ENCODE peak calls at places on chromosomes 5 and 9, in nine cellular contexts. One of them, this sample, is unnamed.

GRCh38 chr5:14628346-14628745 is 36.2 kb upstream of the OTULIN start:
- DNase-seq in NCI-H2029 treated with DMSO at 0.1 percent for 48 hours: no peak
- DNase-seq in AG04450: peak; percentile 27
- DNase-seq in pancreas: no peak
- DNase-seq in stimulated activated naive CD8-positive, alpha-beta T cell treated with anti-CD3 and anti-CD28 coated beads, Interleukin-15, amount 100 ng/mL, for 72 hours: peak; percentile 22
- DNase-seq in tibial nerve: no peak
- DNase-seq in H4: peak; percentile 43
- DNase-seq in A549: peak; percentile 20
- DNase-seq in T-helper 2 cell: no peak
- DNase-seq in this sample: no peak

GRCh38 chr5:107670927-107671741 is at the start of gene EFNA5:
- DNase-seq in pancreas: peak; percentile 24
- DNase-seq in stimulated activated naive CD8-positive, alpha-beta T cell treated with anti-CD3 and anti-CD28 coated beads, Interleukin-15, amount 100 ng/mL, for 72 hours: peak; percentile 32
- DNase-seq in NCI-H2029 treated with DMSO at 0.1 percent for 48 hours: peak; percentile 50
- DNase-seq in A549: peak; percentile 17
- DNase-seq in tibial nerve: no peak
- DNase-seq in T-helper 2 cell: no peak
- DNase-seq in AG04450: no peak
- DNase-seq in H4: peak; percentile 39
- DNase-seq in this sample: peak; percentile 31

GRCh38 chr5:105817906-105818305 is 1852.8 kb downstream of the EFNA5 start:
- DNase-seq in NCI-H2029 treated with DMSO at 0.1 percent for 48 hours: no peak
- DNase-seq in tibial nerve: no peak
- DNase-seq in H4: no peak
- DNase-seq in AG04450: no peak
- DNase-seq in stimulated activated naive CD8-positive, alpha-beta T cell treated with anti-CD3 and anti-CD28 coated beads, Interleukin-15, amount 100 ng/mL, for 72 hours: no peak
- DNase-seq in pancreas: no peak
- DNase-seq in T-helper 2 cell: no peak
- DNase-seq in A549: no peak
- DNase-seq in this sample: no peak

GRCh38 chr5:72427016-72427415 is 80.2 kb downstream of the ZNF366 start:
- DNase-seq in tibial nerve: no peak
- DNase-seq in AG04450: no peak
- DNase-seq in NCI-H2029 treated with DMSO at 0.1 percent for 48 hours: no peak
- DNase-seq in stimulated activated naive CD8-positive, alpha-beta T cell treated with anti-CD3 and anti-CD28 coated beads, Interleukin-15, amount 100 ng/mL, for 72 hours: no peak
- DNase-seq in T-helper 2 cell: no peak
- DNase-seq in pancreas: no peak
- DNase-seq in A549: no peak
- DNase-seq in H4: no peak
- DNase-seq in this sample: no peak

GRCh38 chr5:74543162-74543995 is 97.1 kb downstream of the ENC1 start:
- DNase-seq in pancreas: peak; percentile 28
- DNase-seq in AG04450: no peak
- DNase-seq in NCI-H2029 treated with DMSO at 0.1 percent for 48 hours: no peak
- DNase-seq in tibial nerve: no peak
- DNase-seq in T-helper 2 cell: no peak
- DNase-seq in stimulated activated naive CD8-positive, alpha-beta T cell treated with anti-CD3 and anti-CD28 coated beads, Interleukin-15, amount 100 ng/mL, for 72 hours: no peak
- DNase-seq in A549: peak; percentile 81
- DNase-seq in H4: peak; percentile 80
- DNase-seq in this sample: no peak

GRCh38 chr5:133757396-133757795 is 145.1 kb upstream of the FSTL4 start:
- DNase-seq in stimulated activated naive CD8-positive, alpha-beta T cell treated with anti-CD3 and anti-CD28 coated beads, Interleukin-15, amount 100 ng/mL, for 72 hours: no peak
- DNase-seq in T-helper 2 cell: no peak
- DNase-seq in pancreas: no peak
- DNase-seq in H4: no peak
- DNase-seq in tibial nerve: no peak
- DNase-seq in AG04450: no peak
- DNase-seq in NCI-H2029 treated with DMSO at 0.1 percent for 48 hours: no peak
- DNase-seq in A549: no peak
- DNase-seq in this sample: no peak

GRCh38 chr5:67353500-67353931 is 156.9 kb upstream of the CD180 start:
- DNase-seq in AG04450: no peak
- DNase-seq in A549: no peak
- DNase-seq in H4: peak; percentile 77
- DNase-seq in T-helper 2 cell: no peak
- DNase-seq in tibial nerve: no peak
- DNase-seq in stimulated activated naive CD8-positive, alpha-beta T cell treated with anti-CD3 and anti-CD28 coated beads, Interleukin-15, amount 100 ng/mL, for 72 hours: no peak
- DNase-seq in pancreas: no peak
- DNase-seq in NCI-H2029 treated with DMSO at 0.1 percent for 48 hours: peak; percentile 20
- DNase-seq in this sample: no peak

GRCh38 chr9:130756460-130757152 is 63.0 kb downstream of the EXOSC2 start:
- DNase-seq in tibial nerve: no peak
- DNase-seq in stimulated activated naive CD8-positive, alpha-beta T cell treated with anti-CD3 and anti-CD28 coated beads, Interleukin-15, amount 100 ng/mL, for 72 hours: no peak
- DNase-seq in H4: no peak
- DNase-seq in A549: no peak
- DNase-seq in T-helper 2 cell: no peak
- DNase-seq in pancreas: no peak
- DNase-seq in NCI-H2029 treated with DMSO at 0.1 percent for 48 hours: no peak
- DNase-seq in AG04450: no peak
- DNase-seq in this sample: no peak

GRCh38 chr5:52283221-52283620 is 504.5 kb upstream of the ITGA1 start:
- DNase-seq in H4: peak; percentile 4
- DNase-seq in AG04450: no peak
- DNase-seq in stimulated activated naive CD8-positive, alpha-beta T cell treated with anti-CD3 and anti-CD28 coated beads, Interleukin-15, amount 100 ng/mL, for 72 hours: no peak
- DNase-seq in T-helper 2 cell: no peak
- DNase-seq in tibial nerve: no peak
- DNase-seq in pancreas: peak; percentile 76
- DNase-seq in NCI-H2029 treated with DMSO at 0.1 percent for 48 hours: no peak
- DNase-seq in A549: no peak
- DNase-seq in this sample: no peak

GRCh38 chr9:114098660-114099522 is at the start of gene KIF12:
- DNase-seq in H4: no peak
- DNase-seq in A549: peak; percentile 70
- DNase-seq in pancreas: peak; percentile 91
- DNase-seq in tibial nerve: no peak
- DNase-seq in T-helper 2 cell: no peak
- DNase-seq in NCI-H2029 treated with DMSO at 0.1 percent for 48 hours: peak; percentile 9
- DNase-seq in AG04450: no peak
- DNase-seq in stimulated activated naive CD8-positive, alpha-beta T cell treated with anti-CD3 and anti-CD28 coated beads, Interleukin-15, amount 100 ng/mL, for 72 hours: no peak
- DNase-seq in this sample: no peak

GRCh38 chr9:33288828-33289483 is 1.4 kb upstream of the NFX1 start:
- DNase-seq in AG04450: no peak
- DNase-seq in A549: no peak
- DNase-seq in pancreas: no peak
- DNase-seq in stimulated activated naive CD8-positive, alpha-beta T cell treated with anti-CD3 and anti-CD28 coated beads, Interleukin-15, amount 100 ng/mL, for 72 hours: no peak
- DNase-seq in tibial nerve: no peak
- DNase-seq in H4: no peak
- DNase-seq in T-helper 2 cell: no peak
- DNase-seq in NCI-H2029 treated with DMSO at 0.1 percent for 48 hours: no peak
- DNase-seq in this sample: no peak

GRCh38 chr5:113195726-113196125 is 219.1 kb downstream of the DCP2 start:
- DNase-seq in stimulated activated naive CD8-positive, alpha-beta T cell treated with anti-CD3 and anti-CD28 coated beads, Interleukin-15, amount 100 ng/mL, for 72 hours: no peak
- DNase-seq in H4: no peak
- DNase-seq in NCI-H2029 treated with DMSO at 0.1 percent for 48 hours: no peak
- DNase-seq in T-helper 2 cell: no peak
- DNase-seq in tibial nerve: no peak
- DNase-seq in A549: no peak
- DNase-seq in AG04450: no peak
- DNase-seq in pancreas: no peak
- DNase-seq in this sample: no peak

GRCh38 chr9:84002344-84002743 is 21.7 kb downstream of the RMI1 start:
- DNase-seq in stimulated activated naive CD8-positive, alpha-beta T cell treated with anti-CD3 and anti-CD28 coated beads, Interleukin-15, amount 100 ng/mL, for 72 hours: no peak
- DNase-seq in A549: no peak
- DNase-seq in pancreas: no peak
- DNase-seq in T-helper 2 cell: no peak
- DNase-seq in tibial nerve: no peak
- DNase-seq in H4: peak; percentile 11
- DNase-seq in NCI-H2029 treated with DMSO at 0.1 percent for 48 hours: no peak
- DNase-seq in AG04450: no peak
- DNase-seq in this sample: no peak

GRCh38 chr9:96085536-96086143 is 210.1 kb downstream of the ERCC6L2 start:
- DNase-seq in T-helper 2 cell: no peak
- DNase-seq in A549: no peak
- DNase-seq in pancreas: no peak
- DNase-seq in AG04450: no peak
- DNase-seq in H4: no peak
- DNase-seq in stimulated activated naive CD8-positive, alpha-beta T cell treated with anti-CD3 and anti-CD28 coated beads, Interleukin-15, amount 100 ng/mL, for 72 hours: no peak
- DNase-seq in tibial nerve: no peak
- DNase-seq in NCI-H2029 treated with DMSO at 0.1 percent for 48 hours: no peak
- DNase-seq in this sample: no peak

GRCh38 chr5:16550316-16550952 is 66.4 kb downstream of the RETREG1 start:
- DNase-seq in T-helper 2 cell: no peak
- DNase-seq in AG04450: no peak
- DNase-seq in tibial nerve: no peak
- DNase-seq in A549: peak; percentile 69
- DNase-seq in H4: peak; percentile 61
- DNase-seq in stimulated activated naive CD8-positive, alpha-beta T cell treated with anti-CD3 and anti-CD28 coated beads, Interleukin-15, amount 100 ng/mL, for 72 hours: peak; percentile 17
- DNase-seq in NCI-H2029 treated with DMSO at 0.1 percent for 48 hours: no peak
- DNase-seq in pancreas: peak; percentile 57
- DNase-seq in this sample: no peak

GRCh38 chr5:136776022-136776927 is 410.9 kb upstream of the TRPC7 start:
- DNase-seq in tibial nerve: no peak
- DNase-seq in T-helper 2 cell: no peak
- DNase-seq in pancreas: no peak
- DNase-seq in stimulated activated naive CD8-positive, alpha-beta T cell treated with anti-CD3 and anti-CD28 coated beads, Interleukin-15, amount 100 ng/mL, for 72 hours: no peak
- DNase-seq in AG04450: no peak
- DNase-seq in NCI-H2029 treated with DMSO at 0.1 percent for 48 hours: no peak
- DNase-seq in A549: no peak
- DNase-seq in H4: no peak
- DNase-seq in this sample: no peak

GRCh38 chr9:122374885-122375420 is 4.1 kb downstream of the PTGS1 start:
- DNase-seq in stimulated activated naive CD8-positive, alpha-beta T cell treated with anti-CD3 and anti-CD28 coated beads, Interleukin-15, amount 100 ng/mL, for 72 hours: no peak
- DNase-seq in H4: peak; percentile 64
- DNase-seq in NCI-H2029 treated with DMSO at 0.1 percent for 48 hours: no peak
- DNase-seq in T-helper 2 cell: no peak
- DNase-seq in AG04450: no peak
- DNase-seq in tibial nerve: peak; percentile 56
- DNase-seq in pancreas: peak; percentile 43
- DNase-seq in A549: no peak
- DNase-seq in this sample: peak; percentile 81

GRCh38 chr9:33105504-33105903 is 29.0 kb upstream of the SMU1 start:
- DNase-seq in T-helper 2 cell: no peak
- DNase-seq in pancreas: no peak
- DNase-seq in H4: no peak
- DNase-seq in AG04450: no peak
- DNase-seq in stimulated activated naive CD8-positive, alpha-beta T cell treated with anti-CD3 and anti-CD28 coated beads, Interleukin-15, amount 100 ng/mL, for 72 hours: no peak
- DNase-seq in A549: no peak
- DNase-seq in NCI-H2029 treated with DMSO at 0.1 percent for 48 hours: no peak
- DNase-seq in tibial nerve: no peak
- DNase-seq in this sample: no peak